ENCODE peak calls at places on chromosomes 3 and 15, in seven cellular contexts. One of them, this sample, is unnamed.

GRCh38 chr3:17231537-17232261 is 346.9 kb downstream of the PLCL2 start:
- DNase-seq in astrocyte of the spinal cord: no peak
- DNase-seq in iris pigment epithelial cell: no peak
- DNase-seq in ureter: no peak
- DNase-seq in IMR-90: no peak
- DNase-seq in fibroblast of the conjunctiva: no peak
- DNase-seq in stimulated activated CD8-positive, alpha-beta memory T cell treated with anti-CD3 and anti-CD28 coated beads, Interleukin-7, amount 100 ng/mL, for 1 hour: no peak
- DNase-seq in this sample: no peak

GRCh38 chr3:42063886-42064285 is 27.3 kb upstream of the TRAK1 start:
- DNase-seq in astrocyte of the spinal cord: peak
- DNase-seq in iris pigment epithelial cell: peak
- DNase-seq in ureter: no peak
- DNase-seq in IMR-90: peak
- DNase-seq in fibroblast of the conjunctiva: peak
- DNase-seq in stimulated activated CD8-positive, alpha-beta memory T cell treated with anti-CD3 and anti-CD28 coated beads, Interleukin-7, amount 100 ng/mL, for 1 hour: no peak
- DNase-seq in this sample: peak

GRCh38 chr3:45693941-45694521 is 4.8 kb downstream of the SACM1L start:
- DNase-seq in astrocyte of the spinal cord: no peak
- DNase-seq in iris pigment epithelial cell: peak
- DNase-seq in ureter: no peak
- DNase-seq in IMR-90: no peak
- DNase-seq in fibroblast of the conjunctiva: no peak
- DNase-seq in stimulated activated CD8-positive, alpha-beta memory T cell treated with anti-CD3 and anti-CD28 coated beads, Interleukin-7, amount 100 ng/mL, for 1 hour: no peak
- DNase-seq in this sample: peak

GRCh38 chr15:65394280-65394789 is 16.5 kb upstream of the IGDCC3 start:
- DNase-seq in astrocyte of the spinal cord: no peak
- DNase-seq in iris pigment epithelial cell: no peak
- DNase-seq in ureter: no peak
- DNase-seq in IMR-90: no peak
- DNase-seq in fibroblast of the conjunctiva: no peak
- DNase-seq in stimulated activated CD8-positive, alpha-beta memory T cell treated with anti-CD3 and anti-CD28 coated beads, Interleukin-7, amount 100 ng/mL, for 1 hour: no peak
- DNase-seq in this sample: no peak

GRCh38 chr3:185763347-185764010 is 61.4 kb downstream of the IGF2BP2 start:
- DNase-seq in astrocyte of the spinal cord: no peak
- DNase-seq in iris pigment epithelial cell: peak
- DNase-seq in ureter: no peak
- DNase-seq in IMR-90: peak
- DNase-seq in fibroblast of the conjunctiva: no peak
- DNase-seq in stimulated activated CD8-positive, alpha-beta memory T cell treated with anti-CD3 and anti-CD28 coated beads, Interleukin-7, amount 100 ng/mL, for 1 hour: no peak
- DNase-seq in this sample: peak

GRCh38 chr3:194315965-194316361 is 35.2 kb downstream of the CPN2 start:
- DNase-seq in astrocyte of the spinal cord: no peak
- DNase-seq in iris pigment epithelial cell: peak
- DNase-seq in ureter: no peak
- DNase-seq in IMR-90: no peak
- DNase-seq in fibroblast of the conjunctiva: no peak
- DNase-seq in stimulated activated CD8-positive, alpha-beta memory T cell treated with anti-CD3 and anti-CD28 coated beads, Interleukin-7, amount 100 ng/mL, for 1 hour: no peak
- DNase-seq in this sample: no peak

GRCh38 chr15:43440721-43441281 is 52.2 kb downstream of the TP53BP1 start:
- DNase-seq in astrocyte of the spinal cord: peak
- DNase-seq in iris pigment epithelial cell: peak
- DNase-seq in ureter: peak
- DNase-seq in IMR-90: peak
- DNase-seq in fibroblast of the conjunctiva: peak
- DNase-seq in stimulated activated CD8-positive, alpha-beta memory T cell treated with anti-CD3 and anti-CD28 coated beads, Interleukin-7, amount 100 ng/mL, for 1 hour: no peak
- DNase-seq in this sample: peak

GRCh38 chr15:69903476-69904295 is 194.0 kb downstream of the TLE3 start:
- DNase-seq in astrocyte of the spinal cord: no peak
- DNase-seq in iris pigment epithelial cell: peak
- DNase-seq in ureter: no peak
- DNase-seq in IMR-90: peak
- DNase-seq in fibroblast of the conjunctiva: no peak
- DNase-seq in stimulated activated CD8-positive, alpha-beta memory T cell treated with anti-CD3 and anti-CD28 coated beads, Interleukin-7, amount 100 ng/mL, for 1 hour: no peak
- DNase-seq in this sample: peak

GRCh38 chr3:193240850-193241706 is at the start of gene PLAAT1:
- DNase-seq in astrocyte of the spinal cord: peak
- DNase-seq in iris pigment epithelial cell: peak
- DNase-seq in ureter: peak
- DNase-seq in IMR-90: peak
- DNase-seq in fibroblast of the conjunctiva: peak
- DNase-seq in stimulated activated CD8-positive, alpha-beta memory T cell treated with anti-CD3 and anti-CD28 coated beads, Interleukin-7, amount 100 ng/mL, for 1 hour: no peak
- DNase-seq in this sample: peak

GRCh38 chr3:150140614-150141321 is 170.1 kb upstream of the PFN2 start:
- DNase-seq in astrocyte of the spinal cord: no peak
- DNase-seq in iris pigment epithelial cell: no peak
- DNase-seq in ureter: no peak
- DNase-seq in IMR-90: no peak
- DNase-seq in fibroblast of the conjunctiva: no peak
- DNase-seq in stimulated activated CD8-positive, alpha-beta memory T cell treated with anti-CD3 and anti-CD28 coated beads, Interleukin-7, amount 100 ng/mL, for 1 hour: no peak
- DNase-seq in this sample: no peak

GRCh38 chr3:151183253-151183652 is 19.8 kb downstream of the GPR171 start:
- DNase-seq in astrocyte of the spinal cord: no peak
- DNase-seq in iris pigment epithelial cell: peak
- DNase-seq in ureter: no peak
- DNase-seq in IMR-90: no peak
- DNase-seq in fibroblast of the conjunctiva: no peak
- DNase-seq in stimulated activated CD8-positive, alpha-beta memory T cell treated with anti-CD3 and anti-CD28 coated beads, Interleukin-7, amount 100 ng/mL, for 1 hour: no peak
- DNase-seq in this sample: peak

GRCh38 chr3:15241341-15241740 is 35.3 kb downstream of the CAPN7 start:
- DNase-seq in astrocyte of the spinal cord: no peak
- DNase-seq in iris pigment epithelial cell: no peak
- DNase-seq in ureter: no peak
- DNase-seq in IMR-90: no peak
- DNase-seq in fibroblast of the conjunctiva: peak
- DNase-seq in stimulated activated CD8-positive, alpha-beta memory T cell treated with anti-CD3 and anti-CD28 coated beads, Interleukin-7, amount 100 ng/mL, for 1 hour: peak
- DNase-seq in this sample: peak

GRCh38 chr3:50627407-50628051 is 10.6 kb downstream of the MAPKAPK3 start:
- DNase-seq in astrocyte of the spinal cord: peak
- DNase-seq in iris pigment epithelial cell: peak
- DNase-seq in ureter: peak
- DNase-seq in IMR-90: peak
- DNase-seq in fibroblast of the conjunctiva: peak
- DNase-seq in stimulated activated CD8-positive, alpha-beta memory T cell treated with anti-CD3 and anti-CD28 coated beads, Interleukin-7, amount 100 ng/mL, for 1 hour: no peak
- DNase-seq in this sample: peak

GRCh38 chr3:2713923-2714322 is 396.3 kb downstream of the IL5RA start:
- DNase-seq in astrocyte of the spinal cord: no peak
- DNase-seq in iris pigment epithelial cell: no peak
- DNase-seq in ureter: no peak
- DNase-seq in IMR-90: no peak
- DNase-seq in fibroblast of the conjunctiva: no peak
- DNase-seq in stimulated activated CD8-positive, alpha-beta memory T cell treated with anti-CD3 and anti-CD28 coated beads, Interleukin-7, amount 100 ng/mL, for 1 hour: no peak
- DNase-seq in this sample: no peak

GRCh38 chr3:16249336-16249735 is 15.4 kb downstream of the DPH3 start:
- DNase-seq in astrocyte of the spinal cord: peak
- DNase-seq in iris pigment epithelial cell: peak
- DNase-seq in ureter: no peak
- DNase-seq in IMR-90: peak
- DNase-seq in fibroblast of the conjunctiva: no peak
- DNase-seq in stimulated activated CD8-positive, alpha-beta memory T cell treated with anti-CD3 and anti-CD28 coated beads, Interleukin-7, amount 100 ng/mL, for 1 hour: no peak
- DNase-seq in this sample: peak

GRCh38 chr3:23455084-23455483 is 252.0 kb downstream of the UBE2E2 start:
- DNase-seq in astrocyte of the spinal cord: peak
- DNase-seq in iris pigment epithelial cell: peak
- DNase-seq in ureter: no peak
- DNase-seq in IMR-90: peak
- DNase-seq in fibroblast of the conjunctiva: peak
- DNase-seq in stimulated activated CD8-positive, alpha-beta memory T cell treated with anti-CD3 and anti-CD28 coated beads, Interleukin-7, amount 100 ng/mL, for 1 hour: no peak
- DNase-seq in this sample: peak

GRCh38 chr3:168545591-168545990 is 449.9 kb upstream of the GOLIM4 start:
- DNase-seq in astrocyte of the spinal cord: peak
- DNase-seq in iris pigment epithelial cell: peak
- DNase-seq in ureter: no peak
- DNase-seq in IMR-90: peak
- DNase-seq in fibroblast of the conjunctiva: no peak
- DNase-seq in stimulated activated CD8-positive, alpha-beta memory T cell treated with anti-CD3 and anti-CD28 coated beads, Interleukin-7, amount 100 ng/mL, for 1 hour: no peak
- DNase-seq in this sample: no peak

GRCh38 chr15:98401029-98401428 is 247.3 kb upstream of the IGF1R start:
- DNase-seq in astrocyte of the spinal cord: no peak
- DNase-seq in iris pigment epithelial cell: no peak
- DNase-seq in ureter: no peak
- DNase-seq in IMR-90: no peak
- DNase-seq in fibroblast of the conjunctiva: no peak
- DNase-seq in stimulated activated CD8-positive, alpha-beta memory T cell treated with anti-CD3 and anti-CD28 coated beads, Interleukin-7, amount 100 ng/mL, for 1 hour: no peak
- DNase-seq in this sample: no peak

GRCh38 chr3:41684802-41685740 is 276.8 kb downstream of the ULK4 start:
- DNase-seq in astrocyte of the spinal cord: peak
- DNase-seq in iris pigment epithelial cell: peak
- DNase-seq in ureter: no peak
- DNase-seq in IMR-90: no peak
- DNase-seq in fibroblast of the conjunctiva: no peak
- DNase-seq in stimulated activated CD8-positive, alpha-beta memory T cell treated with anti-CD3 and anti-CD28 coated beads, Interleukin-7, amount 100 ng/mL, for 1 hour: no peak
- DNase-seq in this sample: no peak

GRCh38 chr3:14428087-14429067 is 26.0 kb downstream of the SLC6A6 start:
- DNase-seq in astrocyte of the spinal cord: peak
- DNase-seq in iris pigment epithelial cell: no peak
- DNase-seq in ureter: no peak
- DNase-seq in IMR-90: no peak
- DNase-seq in fibroblast of the conjunctiva: no peak
- DNase-seq in stimulated activated CD8-positive, alpha-beta memory T cell treated with anti-CD3 and anti-CD28 coated beads, Interleukin-7, amount 100 ng/mL, for 1 hour: no peak
- DNase-seq in this sample: no peak

GRCh38 chr3:12004741-12005513 is 739 bp downstream of the SYN2 start:
- DNase-seq in astrocyte of the spinal cord: no peak
- DNase-seq in iris pigment epithelial cell: no peak
- DNase-seq in ureter: no peak
- DNase-seq in IMR-90: no peak
- DNase-seq in fibroblast of the conjunctiva: no peak
- DNase-seq in stimulated activated CD8-positive, alpha-beta memory T cell treated with anti-CD3 and anti-CD28 coated beads, Interleukin-7, amount 100 ng/mL, for 1 hour: no peak
- DNase-seq in this sample: no peak

GRCh38 chr3:171348121-171348520 is 112.1 kb downstream of the TNIK start:
- DNase-seq in astrocyte of the spinal cord: peak
- DNase-seq in iris pigment epithelial cell: peak
- DNase-seq in ureter: no peak
- DNase-seq in IMR-90: no peak
- DNase-seq in fibroblast of the conjunctiva: peak
- DNase-seq in stimulated activated CD8-positive, alpha-beta memory T cell treated with anti-CD3 and anti-CD28 coated beads, Interleukin-7, amount 100 ng/mL, for 1 hour: no peak
- DNase-seq in this sample: peak

GRCh38 chr3:147925272-147925671 is 516.1 kb downstream of the ZIC1 start:
- DNase-seq in astrocyte of the spinal cord: no peak
- DNase-seq in iris pigment epithelial cell: no peak
- DNase-seq in ureter: no peak
- DNase-seq in IMR-90: peak
- DNase-seq in fibroblast of the conjunctiva: no peak
- DNase-seq in stimulated activated CD8-positive, alpha-beta memory T cell treated with anti-CD3 and anti-CD28 coated beads, Interleukin-7, amount 100 ng/mL, for 1 hour: no peak
- DNase-seq in this sample: no peak

GRCh38 chr15:60006203-60006782 is 2.2 kb downstream of the FOXB1 start:
- DNase-seq in astrocyte of the spinal cord: no peak
- DNase-seq in iris pigment epithelial cell: peak
- DNase-seq in ureter: no peak
- DNase-seq in IMR-90: peak
- DNase-seq in fibroblast of the conjunctiva: no peak
- DNase-seq in stimulated activated CD8-positive, alpha-beta memory T cell treated with anti-CD3 and anti-CD28 coated beads, Interleukin-7, amount 100 ng/mL, for 1 hour: peak
- DNase-seq in this sample: peak

GRCh38 chr3:26438981-26439884 is 183.3 kb upstream of the LRRC3B start:
- DNase-seq in astrocyte of the spinal cord: no peak
- DNase-seq in iris pigment epithelial cell: no peak
- DNase-seq in ureter: no peak
- DNase-seq in IMR-90: no peak
- DNase-seq in fibroblast of the conjunctiva: no peak
- DNase-seq in stimulated activated CD8-positive, alpha-beta memory T cell treated with anti-CD3 and anti-CD28 coated beads, Interleukin-7, amount 100 ng/mL, for 1 hour: no peak
- DNase-seq in this sample: no peak

GRCh38 chr15:60208708-60209107 is 189.1 kb downstream of the ANXA2 start:
- DNase-seq in astrocyte of the spinal cord: no peak
- DNase-seq in iris pigment epithelial cell: no peak
- DNase-seq in ureter: no peak
- DNase-seq in IMR-90: no peak
- DNase-seq in fibroblast of the conjunctiva: no peak
- DNase-seq in stimulated activated CD8-positive, alpha-beta memory T cell treated with anti-CD3 and anti-CD28 coated beads, Interleukin-7, amount 100 ng/mL, for 1 hour: no peak
- DNase-seq in this sample: no peak

GRCh38 chr3:69231929-69232437 is 109.6 kb upstream of the LMOD3 start:
- DNase-seq in astrocyte of the spinal cord: no peak
- DNase-seq in iris pigment epithelial cell: peak
- DNase-seq in ureter: peak
- DNase-seq in IMR-90: no peak
- DNase-seq in fibroblast of the conjunctiva: no peak
- DNase-seq in stimulated activated CD8-positive, alpha-beta memory T cell treated with anti-CD3 and anti-CD28 coated beads, Interleukin-7, amount 100 ng/mL, for 1 hour: no peak
- DNase-seq in this sample: peak

GRCh38 chr15:91694829-91695205 is 158.7 kb upstream of the SLCO3A1 start:
- DNase-seq in astrocyte of the spinal cord: peak
- DNase-seq in iris pigment epithelial cell: peak
- DNase-seq in ureter: peak
- DNase-seq in IMR-90: peak
- DNase-seq in fibroblast of the conjunctiva: peak
- DNase-seq in stimulated activated CD8-positive, alpha-beta memory T cell treated with anti-CD3 and anti-CD28 coated beads, Interleukin-7, amount 100 ng/mL, for 1 hour: no peak
- DNase-seq in this sample: no peak

GRCh38 chr3:187946031-187946691 is 200.9 kb upstream of the BCL6 start:
- DNase-seq in astrocyte of the spinal cord: peak
- DNase-seq in iris pigment epithelial cell: peak
- DNase-seq in ureter: no peak
- DNase-seq in IMR-90: peak
- DNase-seq in fibroblast of the conjunctiva: peak
- DNase-seq in stimulated activated CD8-positive, alpha-beta memory T cell treated with anti-CD3 and anti-CD28 coated beads, Interleukin-7, amount 100 ng/mL, for 1 hour: no peak
- DNase-seq in this sample: peak

GRCh38 chr3:71162221-71162620 is 421.3 kb downstream of the FOXP1 start:
- DNase-seq in astrocyte of the spinal cord: no peak
- DNase-seq in iris pigment epithelial cell: no peak
- DNase-seq in ureter: no peak
- DNase-seq in IMR-90: no peak
- DNase-seq in fibroblast of the conjunctiva: no peak
- DNase-seq in stimulated activated CD8-positive, alpha-beta memory T cell treated with anti-CD3 and anti-CD28 coated beads, Interleukin-7, amount 100 ng/mL, for 1 hour: no peak
- DNase-seq in this sample: no peak

GRCh38 chr3:180996415-180996932 is 6.9 kb upstream of the DNAJC19 start:
- DNase-seq in astrocyte of the spinal cord: no peak
- DNase-seq in iris pigment epithelial cell: no peak
- DNase-seq in ureter: no peak
- DNase-seq in IMR-90: no peak
- DNase-seq in fibroblast of the conjunctiva: no peak
- DNase-seq in stimulated activated CD8-positive, alpha-beta memory T cell treated with anti-CD3 and anti-CD28 coated beads, Interleukin-7, amount 100 ng/mL, for 1 hour: no peak
- DNase-seq in this sample: no peak

GRCh38 chr15:94119923-94120775 is 111.2 kb upstream of the MCTP2 start:
- DNase-seq in astrocyte of the spinal cord: peak
- DNase-seq in iris pigment epithelial cell: peak
- DNase-seq in ureter: peak
- DNase-seq in IMR-90: peak
- DNase-seq in fibroblast of the conjunctiva: peak
- DNase-seq in stimulated activated CD8-positive, alpha-beta memory T cell treated with anti-CD3 and anti-CD28 coated beads, Interleukin-7, amount 100 ng/mL, for 1 hour: no peak
- DNase-seq in this sample: peak

GRCh38 chr3:154427685-154428291 is 2.2 kb downstream of the GPR149 start:
- DNase-seq in astrocyte of the spinal cord: no peak
- DNase-seq in iris pigment epithelial cell: no peak
- DNase-seq in ureter: no peak
- DNase-seq in IMR-90: no peak
- DNase-seq in fibroblast of the conjunctiva: no peak
- DNase-seq in stimulated activated CD8-positive, alpha-beta memory T cell treated with anti-CD3 and anti-CD28 coated beads, Interleukin-7, amount 100 ng/mL, for 1 hour: no peak
- DNase-seq in this sample: no peak

GRCh38 chr3:42935472-42935871 is 29.5 kb downstream of the ZNF662 start:
- DNase-seq in astrocyte of the spinal cord: no peak
- DNase-seq in iris pigment epithelial cell: no peak
- DNase-seq in ureter: no peak
- DNase-seq in IMR-90: no peak
- DNase-seq in fibroblast of the conjunctiva: no peak
- DNase-seq in stimulated activated CD8-positive, alpha-beta memory T cell treated with anti-CD3 and anti-CD28 coated beads, Interleukin-7, amount 100 ng/mL, for 1 hour: no peak
- DNase-seq in this sample: no peak

GRCh38 chr15:85667491-85668424 is 127.0 kb downstream of the KLHL25 start:
- DNase-seq in astrocyte of the spinal cord: peak
- DNase-seq in iris pigment epithelial cell: peak
- DNase-seq in ureter: peak
- DNase-seq in IMR-90: peak
- DNase-seq in fibroblast of the conjunctiva: peak
- DNase-seq in stimulated activated CD8-positive, alpha-beta memory T cell treated with anti-CD3 and anti-CD28 coated beads, Interleukin-7, amount 100 ng/mL, for 1 hour: no peak
- DNase-seq in this sample: peak

GRCh38 chr15:25169318-25169717 is 214.5 kb downstream of the SNRPN start:
- DNase-seq in astrocyte of the spinal cord: no peak
- DNase-seq in iris pigment epithelial cell: no peak
- DNase-seq in ureter: peak
- DNase-seq in IMR-90: no peak
- DNase-seq in fibroblast of the conjunctiva: no peak
- DNase-seq in stimulated activated CD8-positive, alpha-beta memory T cell treated with anti-CD3 and anti-CD28 coated beads, Interleukin-7, amount 100 ng/mL, for 1 hour: no peak
- DNase-seq in this sample: no peak

GRCh38 chr15:42193383-42193782 is 14.7 kb downstream of the VPS39 start:
- DNase-seq in astrocyte of the spinal cord: no peak
- DNase-seq in iris pigment epithelial cell: no peak
- DNase-seq in ureter: no peak
- DNase-seq in IMR-90: no peak
- DNase-seq in fibroblast of the conjunctiva: no peak
- DNase-seq in stimulated activated CD8-positive, alpha-beta memory T cell treated with anti-CD3 and anti-CD28 coated beads, Interleukin-7, amount 100 ng/mL, for 1 hour: no peak
- DNase-seq in this sample: no peak

GRCh38 chr15:39641187-39641889 is 60.5 kb downstream of the THBS1 start:
- DNase-seq in astrocyte of the spinal cord: no peak
- DNase-seq in iris pigment epithelial cell: peak
- DNase-seq in ureter: no peak
- DNase-seq in IMR-90: peak
- DNase-seq in fibroblast of the conjunctiva: no peak
- DNase-seq in stimulated activated CD8-positive, alpha-beta memory T cell treated with anti-CD3 and anti-CD28 coated beads, Interleukin-7, amount 100 ng/mL, for 1 hour: no peak
- DNase-seq in this sample: peak